ENCODE peak calls at places on chromosomes 5 and 9, in ten cellular contexts. J, H, Z, F, N, E, K, W, X and O are unnamed samples.

GRCh38 chr5:124524552-124525232 is 221.7 kb downstream of the ZNF608 start:
- DNase-seq in X (peak; percentile 35), N (no peak), K (peak; percentile 7), H (no peak), J (no peak), W (no peak), F (no peak), E (no peak), Z (no peak), O (no peak)

GRCh38 chr5:98791928-98792580 is 18.6 kb downstream of the RGMB start:
- DNase-seq in X (no peak), E (no peak), W (no peak), H (peak; percentile 54), N (no peak), K (no peak), F (no peak), Z (no peak), J (no peak), O (no peak)

GRCh38 chr5:148984333-148984732 is 78.5 kb downstream of the SH3TC2 start:
- DNase-seq in X (no peak), N (no peak), J (peak; percentile 94), E (no peak), H (peak; percentile 64), Z (no peak), W (peak; percentile 100), F (no peak), K (peak; percentile 36), O (peak; percentile 97)

GRCh38 chr5:107461770-107462169 is 209.0 kb downstream of the EFNA5 start:
- DNase-seq in J (no peak), W (no peak), K (no peak), X (no peak), Z (no peak), F (no peak), H (no peak), E (no peak), N (no peak), O (no peak)

GRCh38 chr9:6928863-6929262 is 171.1 kb downstream of the KDM4C start:
- DNase-seq in X (no peak), E (no peak), N (no peak), K (no peak), Z (no peak), H (no peak), F (no peak), J (no peak), W (no peak), O (no peak)

GRCh38 chr9:36835271-36835996 is 198.6 kb downstream of the PAX5 start:
- DNase-seq in F (no peak), W (no peak), Z (no peak), J (no peak), X (no peak), H (no peak), E (no peak), K (no peak), N (peak; percentile 50), O (no peak)

GRCh38 chr5:88034520-88034919 is 234.1 kb downstream of the TMEM161B start:
- DNase-seq in H (no peak), Z (no peak), N (no peak), J (no peak), E (no peak), X (no peak), F (no peak), W (no peak), K (no peak), O (no peak)

GRCh38 chr5:141609044-141609443 is 9.8 kb downstream of the DIAPH1 start:
- DNase-seq in J (no peak), E (no peak), X (no peak), K (no peak), W (no peak), Z (no peak), F (no peak), N (no peak), H (no peak), O (no peak)

GRCh38 chr5:76457685-76458491 is 54.8 kb downstream of the IQGAP2 start:
- DNase-seq in Z (no peak), F (no peak), K (no peak), N (no peak), J (no peak), W (peak; percentile 24), X (no peak), E (no peak), H (no peak), O (no peak)

GRCh38 chr9:14031015-14031414 is 282.9 kb downstream of the NFIB start:
- DNase-seq in E (peak; percentile 95), Z (peak; percentile 57), H (peak; percentile 83), N (no peak), F (peak; percentile 57), X (no peak), W (no peak), K (no peak), J (no peak), O (peak; percentile 50)

GRCh38 chr5:141001854-141002666 is 35.8 kb downstream of the PCDHAC2 start:
- DNase-seq in J (peak; percentile 52), W (peak; percentile 48), F (no peak), E (no peak), H (no peak), Z (peak; percentile 45), N (peak; percentile 70), K (peak; percentile 33), X (no peak), O (no peak)

GRCh38 chr9:123291736-123292135 is 23.4 kb upstream of the STRBP start:
- DNase-seq in J (no peak), X (no peak), W (no peak), Z (no peak), F (no peak), K (no peak), H (no peak), N (no peak), E (no peak), O (no peak)

GRCh38 chr9:116837038-116837998 is 150.2 kb downstream of the TRIM32 start:
- DNase-seq in W (peak; percentile 48), F (no peak), H (no peak), N (no peak), Z (no peak), X (no peak), J (peak; percentile 83), K (no peak), E (peak; percentile 23), O (peak; percentile 94)

DNA sequence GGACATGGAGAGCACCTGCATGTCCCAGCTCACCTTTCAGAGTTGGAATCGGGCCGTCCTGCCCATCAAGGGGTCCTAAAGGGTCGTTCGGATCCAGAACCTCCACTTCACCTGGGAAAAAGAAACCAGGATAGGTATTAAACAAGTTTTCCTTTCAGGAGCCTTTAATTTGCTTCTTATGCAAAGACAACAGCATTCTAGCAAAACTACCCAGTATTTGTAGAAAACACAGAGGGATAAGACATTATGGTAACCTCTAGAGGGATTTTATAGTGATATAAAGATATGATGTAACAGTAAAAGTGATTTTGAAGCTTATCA is 174.4 kb downstream of the ROR2 start:
- DNase-seq in K (no peak), E (no peak), H (no peak), W (no peak), X (no peak), J (no peak), N (no peak), F (no peak), Z (no peak), O (no peak)
- TF ChIP-seq CTCF in K (peak; percentile 35), E (no peak), H (no peak), W (peak; percentile 6), X (no peak), J (no peak), N (no peak), F (no peak), Z (no peak), O (no peak)

GRCh38 chr5:15209053-15209762 is 290.8 kb upstream of the FBXL7 start:
- DNase-seq in Z (no peak), N (no peak), K (no peak), W (no peak), J (no peak), E (no peak), F (no peak), H (peak; percentile 10), X (no peak), O (no peak)
- H3K4me3 ChIP-seq in Z (no peak overlapping the region), N (no peak overlapping the region), K (no peak overlapping the region), W (no peak overlapping the region), J (no peak overlapping the region), E (no peak overlapping the region), F (no peak overlapping the region), H (no peak overlapping the region), X (no peak overlapping the region), O (no peak overlapping the region)

GRCh38 chr5:77869115-77869798 is 93.1 kb upstream of the TBCA start:
- DNase-seq in K (no peak), F (no peak), N (no peak), H (no peak), E (no peak), W (no peak), Z (no peak), J (no peak), X (no peak), O (no peak)

GRCh38 chr5:77867914-77868313 is 91.8 kb upstream of the TBCA start:
- DNase-seq in N (no peak), Z (no peak), W (no peak), K (no peak), E (no peak), H (no peak), F (no peak), J (no peak), X (no peak), O (no peak)

GRCh38 chr5:77864997-77865396 is 88.9 kb upstream of the TBCA start:
- DNase-seq in J (no peak), Z (no peak), F (no peak), H (no peak), E (no peak), W (no peak), N (peak; percentile 82), X (no peak), K (no peak), O (no peak)

GRCh38 chr5:77866198-77866597 is 90.1 kb upstream of the TBCA start:
- DNase-seq in W (no peak), F (no peak), Z (no peak), H (no peak), X (no peak), E (no peak), N (no peak), K (no peak), J (no peak), O (no peak)

GRCh38 chr5:77867194-77867691 is 91.1 kb upstream of the TBCA start:
- DNase-seq in X (no peak), N (no peak), K (peak; percentile 30), H (peak; percentile 47), E (peak; percentile 46), J (no peak), W (peak; percentile 25), Z (no peak), F (no peak), O (no peak)
- TF ChIP-seq CTCF in X (peak; percentile 39), N (peak; percentile 27), K (peak; percentile 41), H (no peak), E (peak; percentile 53), J (no peak), W (peak; percentile 49), Z (no peak), F (peak; percentile 51), O (peak; percentile 26)

DNA sequence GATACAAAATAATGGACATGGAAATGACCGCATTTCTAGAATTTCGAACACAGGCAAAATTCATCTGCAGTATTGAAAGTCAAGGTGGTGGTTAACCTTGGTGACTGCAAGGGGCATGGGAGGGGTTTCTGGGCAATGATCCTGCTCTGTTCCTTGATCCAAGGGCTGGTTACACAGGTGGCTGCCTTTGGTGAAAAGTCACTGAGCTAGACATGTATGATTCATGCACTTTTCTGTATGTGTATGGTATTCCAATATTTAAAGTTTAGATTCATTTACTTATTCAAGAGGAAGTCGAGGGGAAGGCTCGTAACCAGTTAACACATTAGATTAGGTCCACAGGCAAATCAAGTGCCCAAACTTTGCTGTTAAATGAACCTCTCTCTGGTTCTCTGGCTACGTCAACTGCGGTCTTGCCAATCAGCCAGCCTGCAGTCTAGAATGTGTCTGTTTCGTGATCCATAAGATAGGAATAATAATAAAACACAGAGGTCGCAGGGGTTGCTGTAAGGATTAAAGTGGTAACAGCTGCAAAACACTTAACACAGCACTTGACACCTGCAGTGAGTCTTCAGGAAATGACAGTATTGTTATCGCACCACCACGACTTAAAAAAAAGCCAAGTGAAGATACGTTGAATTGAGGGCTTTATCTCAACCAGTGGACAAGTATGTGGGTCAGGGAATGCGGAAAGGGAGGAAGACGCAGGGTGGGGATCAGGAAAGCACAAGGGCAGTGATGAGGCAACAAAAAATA is 92.5 kb downstream of the TLE1 start:
- DNase-seq in X (no peak), H (no peak), W (no peak), F (no peak), N (no peak), J (no peak), E (no peak), K (no peak), Z (no peak), O (no peak)
- H3K4me3 ChIP-seq in X (no peak overlapping the region), H (no peak overlapping the region), W (no peak overlapping the region), F (no peak overlapping the region), N (no peak overlapping the region), J (no peak overlapping the region), E (no peak overlapping the region), K (no peak overlapping the region), Z (no peak overlapping the region), O (no peak overlapping the region)